ENCODE peak calls at places on chromosomes 13 and 19, in nine cellular contexts. F, S, P, A, W, L, Y, J and Q are unnamed samples.
A peak's percentile ranks its signal among the peaks of the same experiment; 100 is the strongest.

GRCh38 chr19:29239220-29239776 is 26.3 kb upstream of the UQCRFS1 start:
- DNase-seq in J (no peak), W (no peak), L (no peak), A (no peak), S (no peak), Y (no peak), F (no peak), P (no peak), Q (no peak)

GRCh38 chr13:80685942-80686341 is 345.0 kb upstream of the SPRY2 start:
- DNase-seq in L (no peak), Y (no peak), F (no peak), S (no peak), A (no peak), W (no peak), P (no peak), J (no peak), Q (no peak)

GRCh38 chr13:31614073-31614472 is 125.3 kb upstream of the RXFP2 start:
- DNase-seq in Y (no peak), A (no peak), F (no peak), L (no peak), S (no peak), W (no peak), J (no peak), P (no peak), Q (no peak)

GRCh38 chr19:45087531-45087930 is 5.4 kb upstream of the PPP1R37 start:
- DNase-seq in L (no peak), F (peak; percentile 56), S (no peak), Y (peak; percentile 74), W (peak; percentile 50), A (no peak), J (no peak), P (no peak), Q (no peak)

GRCh38 chr19:33227242-33227650 is 1.6 kb upstream of the SLC7A10 start:
- DNase-seq in Y (no peak), W (no peak), P (no peak), A (no peak), L (no peak), F (no peak), J (no peak), S (no peak), Q (no peak)

GRCh38 chr19:10214784-10215183 is 16.3 kb downstream of the S1PR2 start:
- DNase-seq in L (no peak), Y (no peak), A (no peak), W (no peak), P (no peak), J (no peak), S (no peak), F (no peak), Q (no peak)

GRCh38 chr19:4069331-4069959 is 2.7 kb upstream of the ZBTB7A start:
- DNase-seq in J (no peak), A (peak; percentile 38), W (peak; percentile 80), F (no peak), S (no peak), L (no peak), P (no peak), Y (peak; percentile 82), Q (no peak)

GRCh38 chr13:47004552-47004951 is 107.7 kb upstream of the HTR2A start:
- DNase-seq in P (no peak), Y (no peak), J (no peak), F (no peak), A (no peak), W (no peak), L (no peak), S (no peak), Q (no peak)

GRCh38 chr19:36528194-36528920 is at the start of gene ZNF260:
- DNase-seq in J (peak; percentile 98), P (peak; percentile 93), A (peak; percentile 88), Y (peak; percentile 98), W (peak; percentile 94), L (peak; percentile 88), F (peak; percentile 77), S (peak; percentile 88), Q (peak; percentile 98)

GRCh38 chr19:7450243-7451223 is 38.3 kb downstream of the PEX11G start:
- DNase-seq in L (no peak), J (no peak), P (peak; percentile 29), Y (no peak), F (no peak), S (no peak), W (no peak), A (no peak), Q (no peak)

GRCh38 chr19:45130888-45131615 is 29.7 kb downstream of the NKPD1 start:
- DNase-seq in J (no peak), S (peak; percentile 35), Y (peak; percentile 70), F (no peak), W (no peak), P (no peak), A (no peak), L (peak; percentile 97), Q (no peak)

GRCh38 chr19:5231857-5232503 is 108.6 kb downstream of the PTPRS start:
- DNase-seq in W (no peak), L (no peak), P (no peak), F (no peak), S (no peak), A (no peak), J (no peak), Y (no peak), Q (no peak)

GRCh38 chr13:83498486-83499190 is 383.6 kb downstream of the SLITRK1 start:
- DNase-seq in P (no peak), Y (no peak), W (no peak), J (peak; percentile 3), F (no peak), L (no peak), A (no peak), S (no peak), Q (no peak)